ENCODE peak calls at places on chromosomes 7 and 10, in seven cellular contexts. One of them, this sample, is unnamed.

GRCh38 chr7:38561166-38561565 is 70.0 kb downstream of the AMPH start:
- DNase-seq in mesenteric fat pad: no peak
- DNase-seq in NCI-H2227 treated with DMSO at 0.1 percent for 48 hours: no peak
- DNase-seq in NCI-H460: no peak
- DNase-seq in stimulated activated CD4-positive, alpha-beta T cell treated with anti-CD3 and anti-CD28 coated beads, Interleukin-2, amount 100 ng/mL, for 48 hours: no peak
- DNase-seq in KBM-7: no peak
- DNase-seq in hepatic stellate cell: no peak
- DNase-seq in this sample: no peak

GRCh38 chr10:58818889-58819288 is 306.2 kb downstream of the BICC1 start:
- DNase-seq in mesenteric fat pad: no peak
- DNase-seq in NCI-H2227 treated with DMSO at 0.1 percent for 48 hours: no peak
- DNase-seq in NCI-H460: peak; percentile 28
- DNase-seq in stimulated activated CD4-positive, alpha-beta T cell treated with anti-CD3 and anti-CD28 coated beads, Interleukin-2, amount 100 ng/mL, for 48 hours: no peak
- DNase-seq in KBM-7: no peak
- DNase-seq in hepatic stellate cell: no peak
- DNase-seq in this sample: no peak

GRCh38 chr7:134505856-134506255 is 21.5 kb upstream of the AKR1B10 start:
- DNase-seq in mesenteric fat pad: no peak
- DNase-seq in NCI-H2227 treated with DMSO at 0.1 percent for 48 hours: no peak
- DNase-seq in NCI-H460: no peak
- DNase-seq in stimulated activated CD4-positive, alpha-beta T cell treated with anti-CD3 and anti-CD28 coated beads, Interleukin-2, amount 100 ng/mL, for 48 hours: no peak
- DNase-seq in KBM-7: no peak
- DNase-seq in hepatic stellate cell: no peak
- DNase-seq in this sample: no peak

GRCh38 chr10:660413-660979 is 29.0 kb downstream of the DIP2C start:
- DNase-seq in mesenteric fat pad: no peak
- DNase-seq in NCI-H2227 treated with DMSO at 0.1 percent for 48 hours: no peak
- DNase-seq in NCI-H460: no peak
- DNase-seq in stimulated activated CD4-positive, alpha-beta T cell treated with anti-CD3 and anti-CD28 coated beads, Interleukin-2, amount 100 ng/mL, for 48 hours: no peak
- DNase-seq in KBM-7: no peak
- DNase-seq in hepatic stellate cell: no peak
- DNase-seq in this sample: no peak

GRCh38 chr7:140609646-140610045 is 31.0 kb downstream of the DENND2A start:
- DNase-seq in mesenteric fat pad: no peak
- DNase-seq in NCI-H2227 treated with DMSO at 0.1 percent for 48 hours: no peak
- DNase-seq in NCI-H460: no peak
- DNase-seq in stimulated activated CD4-positive, alpha-beta T cell treated with anti-CD3 and anti-CD28 coated beads, Interleukin-2, amount 100 ng/mL, for 48 hours: no peak
- DNase-seq in KBM-7: no peak
- DNase-seq in hepatic stellate cell: no peak
- DNase-seq in this sample: no peak

GRCh38 chr10:79022565-79023488 is 45.9 kb upstream of the ZMIZ1 start:
- DNase-seq in mesenteric fat pad: peak; percentile 86
- DNase-seq in NCI-H2227 treated with DMSO at 0.1 percent for 48 hours: no peak
- DNase-seq in NCI-H460: no peak
- DNase-seq in stimulated activated CD4-positive, alpha-beta T cell treated with anti-CD3 and anti-CD28 coated beads, Interleukin-2, amount 100 ng/mL, for 48 hours: no peak
- DNase-seq in KBM-7: peak; percentile 20
- DNase-seq in hepatic stellate cell: peak; percentile 54
- DNase-seq in this sample: peak; percentile 87

GRCh38 chr10:86375204-86375603 is 8.6 kb upstream of the GRID1 start:
- DNase-seq in mesenteric fat pad: peak; percentile 53
- DNase-seq in NCI-H2227 treated with DMSO at 0.1 percent for 48 hours: no peak
- DNase-seq in NCI-H460: no peak
- DNase-seq in stimulated activated CD4-positive, alpha-beta T cell treated with anti-CD3 and anti-CD28 coated beads, Interleukin-2, amount 100 ng/mL, for 48 hours: no peak
- DNase-seq in KBM-7: no peak
- DNase-seq in hepatic stellate cell: no peak
- DNase-seq in this sample: no peak

GRCh38 chr10:10500941-10501340 is 516.7 kb upstream of the CELF2 start:
- DNase-seq in mesenteric fat pad: no peak
- DNase-seq in NCI-H2227 treated with DMSO at 0.1 percent for 48 hours: no peak
- DNase-seq in NCI-H460: no peak
- DNase-seq in stimulated activated CD4-positive, alpha-beta T cell treated with anti-CD3 and anti-CD28 coated beads, Interleukin-2, amount 100 ng/mL, for 48 hours: no peak
- DNase-seq in KBM-7: no peak
- DNase-seq in hepatic stellate cell: peak; percentile 26
- DNase-seq in this sample: no peak

GRCh38 chr7:36227223-36227622 is 74.2 kb downstream of the EEPD1 start:
- DNase-seq in mesenteric fat pad: no peak
- DNase-seq in NCI-H2227 treated with DMSO at 0.1 percent for 48 hours: no peak
- DNase-seq in NCI-H460: no peak
- DNase-seq in stimulated activated CD4-positive, alpha-beta T cell treated with anti-CD3 and anti-CD28 coated beads, Interleukin-2, amount 100 ng/mL, for 48 hours: no peak
- DNase-seq in KBM-7: no peak
- DNase-seq in hepatic stellate cell: peak; percentile 68
- DNase-seq in this sample: no peak

GRCh38 chr7:28173531-28173930 is 7.1 kb downstream of the JAZF1 start:
- DNase-seq in mesenteric fat pad: no peak
- DNase-seq in NCI-H2227 treated with DMSO at 0.1 percent for 48 hours: no peak
- DNase-seq in NCI-H460: no peak
- DNase-seq in stimulated activated CD4-positive, alpha-beta T cell treated with anti-CD3 and anti-CD28 coated beads, Interleukin-2, amount 100 ng/mL, for 48 hours: no peak
- DNase-seq in KBM-7: no peak
- DNase-seq in hepatic stellate cell: no peak
- DNase-seq in this sample: no peak

GRCh38 chr7:124764847-124765400 is 668 bp downstream of the GPR37 start:
- DNase-seq in mesenteric fat pad: no peak
- DNase-seq in NCI-H2227 treated with DMSO at 0.1 percent for 48 hours: no peak
- DNase-seq in NCI-H460: no peak
- DNase-seq in stimulated activated CD4-positive, alpha-beta T cell treated with anti-CD3 and anti-CD28 coated beads, Interleukin-2, amount 100 ng/mL, for 48 hours: peak; percentile 2
- DNase-seq in KBM-7: no peak
- DNase-seq in hepatic stellate cell: peak; percentile 39
- DNase-seq in this sample: no peak

GRCh38 chr7:94696981-94697670 is 41.2 kb upstream of the SGCE start:
- DNase-seq in mesenteric fat pad: no peak
- DNase-seq in NCI-H2227 treated with DMSO at 0.1 percent for 48 hours: no peak
- DNase-seq in NCI-H460: peak; percentile 49
- DNase-seq in stimulated activated CD4-positive, alpha-beta T cell treated with anti-CD3 and anti-CD28 coated beads, Interleukin-2, amount 100 ng/mL, for 48 hours: no peak
- DNase-seq in KBM-7: no peak
- DNase-seq in hepatic stellate cell: peak; percentile 52
- DNase-seq in this sample: no peak

This sample was measured in HEK293T.